ENCODE peak calls at places on chromosomes 1 and 21, in five cellular contexts. O, F, S, P and G are unnamed samples. For H3K9me3, the result is how much of the 10 kb centered on the place peaks cover.

GRCh38 chr21:43281661-43282357 is 113.0 kb downstream of the CRYAA start:
- DNase-seq in S (no peak), O (peak), P (peak), F (peak), G (no peak)

GRCh38 chr1:104636581-104636980 is 886.9 kb downstream of the AMY1C start:
- DNase-seq in S (no peak), O (no peak), P (no peak), F (no peak), G (no peak)

GRCh38 chr1:238658766-238659165 is 727.6 kb upstream of the CHRM3 start:
- DNase-seq in F (no peak), P (no peak), O (no peak), S (no peak), G (no peak)

GRCh38 chr21:33401617-33401967 is 1.6 kb upstream of the IFNGR2 start:
- DNase-seq in F (no peak), O (no peak), P (no peak), S (no peak), G (no peak)

GRCh38 chr1:110570307-110570706 is 35.9 kb downstream of the KCNA2 start:
- DNase-seq in O (no peak), P (no peak), F (no peak), S (no peak), G (no peak)

GRCh38 chr1:99886841-99887240 is 36.7 kb downstream of the AGL start:
- DNase-seq in S (no peak), O (no peak), F (no peak), P (no peak), G (no peak)

GRCh38 chr21:33434770-33435360 is 31.7 kb downstream of the IFNGR2 start:
- DNase-seq in O (peak), S (no peak), P (no peak), F (no peak), G (no peak)

GRCh38 chr1:246836647-246837046 is 95.1 kb downstream of the AHCTF1 start:
- DNase-seq in O (no peak), S (no peak), F (no peak), P (no peak), G (no peak)

GRCh38 chr1:198168180-198168579 is 11.4 kb downstream of the NEK7 start:
- DNase-seq in O (no peak), S (no peak), F (no peak), P (no peak), G (no peak)

GRCh38 chr1:22133247-22133927 is 9.5 kb downstream of the WNT4 start:
- DNase-seq in S (no peak), O (no peak), F (no peak), P (no peak), G (no peak)

GRCh38 chr21:35579520-35580293 is 480.6 kb downstream of the SETD4 start:
- DNase-seq in F (no peak), O (no peak), S (no peak), P (no peak), G (no peak)

GRCh38 chr1:85992756-85993155 is 163.8 kb downstream of the COL24A1 start:
- DNase-seq in S (no peak), P (no peak), F (no peak), O (no peak), G (no peak)

GRCh38 chr1:155396874-155397476 is 76.3 kb downstream of the RUSC1 start:
- DNase-seq in O (peak), S (no peak), F (no peak), P (no peak), G (no peak)

GRCh38 chr1:241815957-241816356 is 32.0 kb upstream of the EXO1 start:
- DNase-seq in P (no peak), F (no peak), S (no peak), O (no peak), G (no peak)

GRCh38 chr1:1847501-1848289 is 43.2 kb downstream of the GNB1 start:
- DNase-seq in S (peak), P (peak), O (no peak), F (peak), G (no peak)

GRCh38 chr1:228233136-228233535 is 25.3 kb downstream of the OBSCN start:
- DNase-seq in O (no peak), P (no peak), S (no peak), F (no peak), G (no peak)

GRCh38 chr1:117653732-117654484 is 48.1 kb downstream of the TENT5C start:
- DNase-seq in O (no peak), S (peak), P (no peak), F (no peak), G (no peak)

GRCh38 chr1:10280442-10281350 is 70.3 kb downstream of the KIF1B start:
- DNase-seq in O (no peak), F (no peak), S (no peak), P (no peak), G (no peak)

GRCh38 chr1:76583875-76584477 is 283.3 kb upstream of the ST6GALNAC5 start:
- DNase-seq in S (no peak), O (no peak), P (no peak), F (no peak), G (no peak)

GRCh38 chr1:241934181-241934815 is 23.3 kb upstream of the BECN2 start:
- DNase-seq in S (no peak), P (no peak), F (no peak), O (no peak), G (no peak)

GRCh38 chr1:1610796-1611597 is 4.3 kb upstream of the MIB2 start:
- DNase-seq in O (peak), S (no peak), P (no peak), F (no peak), G (no peak)

GRCh38 chr1:89363196-89363595 is 663 bp upstream of the GBP6 start:
- DNase-seq in O (no peak), P (no peak), S (no peak), F (no peak), G (no peak)

GRCh38 chr1:167052389-167052788 is 37.8 kb downstream of the GPA33 start:
- DNase-seq in O (no peak), F (no peak), S (no peak), P (no peak), G (no peak)

GRCh38 chr1:6358757-6359567 is 34.6 kb downstream of the ACOT7 start:
- DNase-seq in O (peak), F (peak), S (peak), P (no peak), G (peak)

GRCh38 chr1:39412079-39412478 is 79.4 kb upstream of the BMP8A start:
- DNase-seq in P (no peak), O (no peak), F (no peak), S (no peak), G (no peak)

GRCh38 chr1:206529425-206529824 is 22.1 kb downstream of the RASSF5 start:
- DNase-seq in O (no peak), S (no peak), P (no peak), F (no peak), G (no peak)

GRCh38 chr1:93446837-93447451 is 974 bp upstream of the FNBP1L start:
- DNase-seq in O (no peak), S (peak), F (no peak), P (no peak), G (no peak)

DNA sequence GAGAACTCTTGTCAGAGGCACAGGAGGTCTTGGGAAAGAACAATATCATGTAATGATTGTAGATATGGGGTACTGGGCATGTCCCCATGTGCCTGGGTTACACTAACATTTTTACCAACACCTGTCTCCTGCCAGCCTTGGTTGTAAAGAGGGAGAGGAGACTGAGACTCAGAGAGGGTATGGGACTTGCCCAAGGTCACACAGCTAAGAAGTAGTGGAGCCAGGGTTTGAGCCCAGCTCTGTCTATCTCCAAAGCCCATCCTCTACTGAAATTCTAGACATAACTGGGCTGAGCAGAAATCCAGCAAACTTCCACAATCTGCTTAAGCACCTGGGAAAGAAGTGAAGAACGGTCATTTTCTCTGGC is 2.6 kb upstream of the THEMIS2 start:
- DNase-seq in S (peak), F (peak), P (no peak), O (no peak), G (no peak)
- H3K9me3 ChIP-seq in S (under half), F (under half), P (under half), O (under half), G (under half)

GRCh38 chr1:49906365-49906764 is 117.4 kb downstream of the AGBL4 start:
- DNase-seq in P (no peak), O (no peak), S (no peak), F (no peak), G (no peak)
- H3K9me3 ChIP-seq in P (under half), O (under half), S (under half), F (under half), G (under half)

GRCh38 chr21:39934895-39935294 is 67.7 kb downstream of the PCP4 start:
- DNase-seq in F (no peak), S (no peak), P (no peak), O (no peak), G (no peak)
- H3K9me3 ChIP-seq in F (under half), S (under half), P (under half), O (under half), G (under half)

DNA sequence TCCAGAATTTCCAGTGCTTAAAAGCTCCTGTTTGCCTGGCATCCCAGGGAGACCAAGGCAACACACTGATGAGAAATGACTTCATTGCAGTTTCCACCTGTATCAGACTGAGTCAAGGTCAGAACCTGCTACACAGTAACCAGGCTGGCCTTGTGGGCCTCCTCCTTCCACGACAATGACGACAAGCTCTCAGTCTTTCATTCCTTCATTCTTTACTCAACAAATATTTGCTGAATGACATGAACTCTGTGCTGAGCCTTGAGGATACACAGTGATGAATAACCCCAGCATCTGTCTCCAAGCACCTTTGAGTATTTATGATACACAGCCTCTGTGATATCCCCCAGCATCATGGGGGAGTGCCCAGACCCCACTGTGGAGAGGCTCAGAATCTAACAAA is 8.9 kb upstream of the LCE5A start:
- DNase-seq in F (no peak), S (no peak), P (no peak), O (no peak), G (no peak)
- H3K9me3 ChIP-seq in F (under half), S (under half), P (under half), O (under half), G (under half)

GRCh38 chr1:202227273-202227672 is 33.7 kb downstream of the LGR6 start:
- DNase-seq in O (no peak), P (no peak), F (no peak), S (no peak), G (no peak)
- H3K9me3 ChIP-seq in O (under half), P (under half), F (under half), S (under half), G (under half)